ENCODE peak calls at places on chromosomes 12 and 14, in six cellular contexts. One of them, this sample, is unnamed.
A peak's percentile ranks its signal among the peaks of the same experiment; 100 is the strongest.

GRCh38 chr14:64095620-64096019 is 198.6 kb downstream of the ESR2 start:
- DNase-seq in hippocampal formation: no peak
- DNase-seq in Caki2: no peak
- DNase-seq in bronchial epithelial cell: peak; percentile 87
- DNase-seq in RWPE1: no peak
- DNase-seq in GM04504: no peak
- DNase-seq in this sample: no peak

GRCh38 chr14:89284368-89285058 is 132.5 kb downstream of the FOXN3 start:
- DNase-seq in RWPE1: no peak
- DNase-seq in bronchial epithelial cell: no peak
- DNase-seq in GM04504: no peak
- DNase-seq in Caki2: no peak
- DNase-seq in hippocampal formation: no peak
- DNase-seq in this sample: peak; percentile 66

GRCh38 chr14:103949386-103949785 is 7.1 kb upstream of the RD3L start:
- DNase-seq in bronchial epithelial cell: peak; percentile 15
- DNase-seq in Caki2: no peak
- DNase-seq in hippocampal formation: no peak
- DNase-seq in RWPE1: no peak
- DNase-seq in GM04504: no peak
- DNase-seq in this sample: no peak

GRCh38 chr12:104712968-104713367 is 245.1 kb downstream of the SLC41A2 start:
- DNase-seq in hippocampal formation: no peak
- DNase-seq in bronchial epithelial cell: no peak
- DNase-seq in RWPE1: no peak
- DNase-seq in Caki2: no peak
- DNase-seq in GM04504: no peak
- DNase-seq in this sample: no peak

GRCh38 chr12:60052483-60052882 is 456.7 kb downstream of the SLC16A7 start:
- DNase-seq in RWPE1: no peak
- DNase-seq in bronchial epithelial cell: peak; percentile 4
- DNase-seq in GM04504: no peak
- DNase-seq in hippocampal formation: no peak
- DNase-seq in Caki2: no peak
- DNase-seq in this sample: no peak

GRCh38 chr12:103833891-103834290 is 7.1 kb downstream of the NT5DC3 start:
- DNase-seq in RWPE1: no peak
- DNase-seq in Caki2: no peak
- DNase-seq in bronchial epithelial cell: no peak
- DNase-seq in GM04504: no peak
- DNase-seq in hippocampal formation: no peak
- DNase-seq in this sample: no peak

GRCh38 chr12:43103866-43104265 is 448.1 kb downstream of the ADAMTS20 start:
- DNase-seq in bronchial epithelial cell: no peak
- DNase-seq in hippocampal formation: no peak
- DNase-seq in RWPE1: no peak
- DNase-seq in GM04504: no peak
- DNase-seq in Caki2: no peak
- DNase-seq in this sample: no peak

GRCh38 chr12:4272014-4272975 is 1.3 kb upstream of the CCND2 start:
- DNase-seq in bronchial epithelial cell: peak; percentile 80
- DNase-seq in GM04504: no peak
- DNase-seq in hippocampal formation: peak; percentile 50
- DNase-seq in Caki2: peak; percentile 59
- DNase-seq in RWPE1: peak; percentile 84
- DNase-seq in this sample: peak; percentile 81

GRCh38 chr14:33563492-33563891 is 387.4 kb downstream of the EGLN3 start:
- DNase-seq in bronchial epithelial cell: peak; percentile 60
- DNase-seq in hippocampal formation: no peak
- DNase-seq in Caki2: no peak
- DNase-seq in RWPE1: no peak
- DNase-seq in GM04504: no peak
- DNase-seq in this sample: peak; percentile 33

GRCh38 chr14:96576937-96577336 is 74.8 kb downstream of the PAPOLA start:
- DNase-seq in hippocampal formation: no peak
- DNase-seq in Caki2: no peak
- DNase-seq in RWPE1: no peak
- DNase-seq in GM04504: no peak
- DNase-seq in bronchial epithelial cell: no peak
- DNase-seq in this sample: no peak

GRCh38 chr12:12018454-12018853 is 52.3 kb upstream of the BCL2L14 start:
- DNase-seq in hippocampal formation: peak; percentile 49
- DNase-seq in GM04504: no peak
- DNase-seq in bronchial epithelial cell: peak; percentile 29
- DNase-seq in RWPE1: peak; percentile 21
- DNase-seq in Caki2: no peak
- DNase-seq in this sample: peak; percentile 35

GRCh38 chr12:93547778-93548177 is 24.7 kb upstream of the SOCS2 start:
- DNase-seq in hippocampal formation: no peak
- DNase-seq in bronchial epithelial cell: no peak
- DNase-seq in GM04504: no peak
- DNase-seq in RWPE1: no peak
- DNase-seq in Caki2: no peak
- DNase-seq in this sample: no peak

GRCh38 chr12:89799316-89799715 is 90.7 kb upstream of the ATP2B1 start:
- DNase-seq in GM04504: no peak
- DNase-seq in hippocampal formation: no peak
- DNase-seq in Caki2: no peak
- DNase-seq in bronchial epithelial cell: no peak
- DNase-seq in RWPE1: no peak
- DNase-seq in this sample: no peak

GRCh38 chr12:95802482-95803264 is 12.1 kb upstream of the NTN4 start:
- DNase-seq in hippocampal formation: no peak
- DNase-seq in RWPE1: peak; percentile 88
- DNase-seq in bronchial epithelial cell: peak; percentile 99
- DNase-seq in GM04504: peak; percentile 57
- DNase-seq in Caki2: peak; percentile 94
- DNase-seq in this sample: peak; percentile 86

GRCh38 chr12:13864081-13864673 is 117.2 kb downstream of the GRIN2B start:
- DNase-seq in GM04504: peak; percentile 15
- DNase-seq in RWPE1: peak; percentile 58
- DNase-seq in hippocampal formation: peak; percentile 56
- DNase-seq in bronchial epithelial cell: peak; percentile 56
- DNase-seq in Caki2: peak; percentile 54
- DNase-seq in this sample: peak; percentile 76

GRCh38 chr12:104219361-104219892 is 3.8 kb downstream of the TXNRD1 start:
- DNase-seq in RWPE1: peak; percentile 81
- DNase-seq in bronchial epithelial cell: peak; percentile 95
- DNase-seq in GM04504: peak; percentile 95
- DNase-seq in Caki2: peak; percentile 98
- DNase-seq in hippocampal formation: no peak
- DNase-seq in this sample: peak; percentile 89

GRCh38 chr12:129532082-129532481 is 371.7 kb downstream of the TMEM132D start:
- DNase-seq in GM04504: no peak
- DNase-seq in bronchial epithelial cell: no peak
- DNase-seq in hippocampal formation: no peak
- DNase-seq in RWPE1: no peak
- DNase-seq in Caki2: no peak
- DNase-seq in this sample: no peak

GRCh38 chr12:97109441-97109840 is 202.4 kb downstream of the NEDD1 start:
- DNase-seq in Caki2: no peak
- DNase-seq in GM04504: no peak
- DNase-seq in bronchial epithelial cell: peak; percentile 29
- DNase-seq in RWPE1: no peak
- DNase-seq in hippocampal formation: no peak
- DNase-seq in this sample: no peak

GRCh38 chr14:99035712-99036593 is 236.0 kb downstream of the BCL11B start:
- DNase-seq in GM04504: peak; percentile 94
- DNase-seq in hippocampal formation: peak; percentile 28
- DNase-seq in bronchial epithelial cell: peak; percentile 91
- DNase-seq in RWPE1: peak; percentile 97
- DNase-seq in Caki2: peak; percentile 67
- DNase-seq in this sample: peak; percentile 97

GRCh38 chr12:108928695-108929094 is 48.8 kb downstream of the DAO start:
- DNase-seq in hippocampal formation: no peak
- DNase-seq in Caki2: no peak
- DNase-seq in bronchial epithelial cell: no peak
- DNase-seq in GM04504: no peak
- DNase-seq in RWPE1: no peak
- DNase-seq in this sample: no peak

GRCh38 chr14:93135399-93135798 is 19.7 kb upstream of the ITPK1 start:
- DNase-seq in hippocampal formation: no peak
- DNase-seq in GM04504: no peak
- DNase-seq in bronchial epithelial cell: no peak
- DNase-seq in RWPE1: no peak
- DNase-seq in Caki2: peak; percentile 50
- DNase-seq in this sample: no peak

GRCh38 chr12:52636592-52637258 is 15.3 kb downstream of the KRT2 start:
- DNase-seq in bronchial epithelial cell: no peak
- DNase-seq in hippocampal formation: no peak
- DNase-seq in Caki2: no peak
- DNase-seq in GM04504: no peak
- DNase-seq in RWPE1: no peak
- DNase-seq in this sample: no peak

GRCh38 chr12:123890536-123890902 is 82.1 kb downstream of the CCDC92 start:
- DNase-seq in RWPE1: no peak
- DNase-seq in Caki2: no peak
- DNase-seq in GM04504: no peak
- DNase-seq in bronchial epithelial cell: no peak
- DNase-seq in hippocampal formation: no peak
- DNase-seq in this sample: no peak

GRCh38 chr12:4031703-4032291 is 158.6 kb upstream of the PARP11 start:
- DNase-seq in Caki2: no peak
- DNase-seq in hippocampal formation: no peak
- DNase-seq in RWPE1: peak; percentile 45
- DNase-seq in GM04504: no peak
- DNase-seq in bronchial epithelial cell: peak; percentile 84
- DNase-seq in this sample: peak; percentile 71

GRCh38 chr12:131141483-131141882 is 187.8 kb downstream of the ADGRD1 start:
- DNase-seq in RWPE1: no peak
- DNase-seq in bronchial epithelial cell: no peak
- DNase-seq in Caki2: no peak
- DNase-seq in hippocampal formation: no peak
- DNase-seq in GM04504: no peak
- DNase-seq in this sample: no peak

GRCh38 chr12:49338830-49339463 is 2.0 kb upstream of the C1QL4 start:
- DNase-seq in bronchial epithelial cell: no peak
- DNase-seq in hippocampal formation: no peak
- DNase-seq in RWPE1: no peak
- DNase-seq in GM04504: no peak
- DNase-seq in Caki2: no peak
- DNase-seq in this sample: no peak